ENCODE peak calls at places on chromosomes 2 and 18, in nine cellular contexts. S is AG04450, A is GM23248, M is pancreas, E is H9, N is dorsolateral prefrontal cortex, O is HepG2, C is mesendoderm, H is stomach. T is an unnamed sample.

GRCh38 chr2:44273596-44273995 is 1.7 kb upstream of the SLC3A1 start:
- DNase-seq in S (no peak), H (no peak), E (no peak), C (no peak), A (peak), M (no peak), N (no peak), O (no peak), T (no peak)

GRCh38 chr2:145407-145806 is 99.1 kb upstream of the FAM110C start:
- DNase-seq in E (no peak), S (no peak), A (no peak), O (no peak), M (no peak), N (no peak), H (no peak), C (no peak), T (no peak)

GRCh38 chr2:136375017-136375901 is 257.3 kb upstream of the CXCR4 start:
- DNase-seq in M (no peak), C (no peak), N (no peak), S (no peak), A (no peak), E (peak), H (no peak), O (no peak), T (no peak)

GRCh38 chr18:44341759-44342158 is 338.9 kb upstream of the SETBP1 start:
- DNase-seq in H (no peak), S (no peak), C (peak), O (no peak), A (peak), N (no peak), M (no peak), E (no peak), T (no peak)

GRCh38 chr2:241931084-241931975 is 61.8 kb downstream of the RTP5 start:
- DNase-seq in E (peak), H (peak), M (peak), S (no peak), O (no peak), C (no peak), N (no peak), A (no peak), T (no peak)

GRCh38 chr18:74060511-74061028 is 87.1 kb downstream of the FBXO15 start:
- DNase-seq in O (no peak), H (no peak), A (no peak), C (no peak), N (no peak), E (no peak), M (no peak), S (no peak), T (no peak)

GRCh38 chr18:44741070-44741469 is 60.4 kb downstream of the SETBP1 start:
- DNase-seq in C (no peak), M (no peak), A (no peak), E (no peak), O (no peak), H (no peak), S (no peak), N (no peak), T (no peak)

GRCh38 chr2:69933839-69934613 is 19.1 kb downstream of the MXD1 start:
- DNase-seq in M (no peak), C (no peak), H (no peak), A (peak), E (no peak), S (peak), O (peak), N (no peak), T (no peak)

GRCh38 chr2:161943012-161943411 is 131.0 kb downstream of the DPP4 start:
- DNase-seq in N (no peak), S (no peak), H (no peak), M (no peak), O (no peak), A (peak), E (no peak), C (no peak), T (no peak)

GRCh38 chr2:212441141-212441540 is 97.5 kb downstream of the ERBB4 start:
- DNase-seq in N (no peak), M (no peak), S (no peak), C (peak), O (no peak), H (no peak), E (no peak), A (no peak), T (no peak)

GRCh38 chr2:234292205-234292954 is 204.5 kb downstream of the ARL4C start:
- DNase-seq in A (no peak), S (no peak), O (no peak), H (no peak), M (no peak), E (no peak), C (peak), N (no peak), T (peak)

GRCh38 chr2:86000131-86000937 is 105.4 kb downstream of the POLR1A start:
- DNase-seq in H (no peak), A (peak), S (no peak), O (no peak), C (no peak), M (no peak), N (no peak), E (peak), T (no peak)

GRCh38 chr18:74139888-74140287 is 7.7 kb downstream of the FBXO15 start:
- DNase-seq in E (no peak), M (no peak), N (no peak), C (no peak), O (no peak), H (no peak), A (peak), S (no peak), T (no peak)

GRCh38 chr18:45935591-45936335 is 31.4 kb downstream of the EPG5 start:
- DNase-seq in N (no peak), H (no peak), S (peak), O (peak), C (peak), A (peak), M (no peak), E (no peak), T (no peak)

GRCh38 chr2:181300600-181301291 is 156.4 kb upstream of the ITGA4 start:
- DNase-seq in N (no peak), O (no peak), E (no peak), M (no peak), A (no peak), C (no peak), S (no peak), H (no peak), T (no peak)

GRCh38 chr2:236908456-236909388 is 177.0 kb upstream of the COPS8 start:
- DNase-seq in N (no peak), C (no peak), H (no peak), A (no peak), O (no peak), M (no peak), S (no peak), E (no peak), T (no peak)

GRCh38 chr18:35926884-35927283 is 45.6 kb upstream of the RMP24 start:
- DNase-seq in N (no peak), M (no peak), H (no peak), E (no peak), A (no peak), S (no peak), C (no peak), O (no peak), T (no peak)

GRCh38 chr2:58182527-58182926 is 58.6 kb downstream of the FANCL start:
- DNase-seq in O (no peak), A (peak), H (no peak), M (no peak), E (no peak), S (no peak), N (no peak), C (no peak), T (no peak)

GRCh38 chr2:88190808-88191721 is 20.9 kb downstream of the THNSL2 start:
- DNase-seq in M (no peak), O (peak), N (no peak), H (no peak), A (peak), C (peak), E (peak), S (no peak), T (peak)

GRCh38 chr18:12333650-12334279 is 25.7 kb downstream of the TUBB6 start:
- DNase-seq in A (peak), H (no peak), S (no peak), O (no peak), E (no peak), N (no peak), C (no peak), M (no peak), T (no peak)

GRCh38 chr2:237291138-237291792 is 122.7 kb downstream of the COL6A3 start:
- DNase-seq in M (peak), C (peak), E (no peak), N (peak), A (peak), S (peak), O (peak), H (peak), T (no peak)

GRCh38 chr2:1591461-1591770 is 152.9 kb downstream of the PXDN start:
- DNase-seq in N (no peak), A (no peak), E (peak), O (no peak), H (no peak), S (no peak), M (no peak), C (no peak), T (no peak)
- H3K27ac ChIP-seq in N (no peak), A (no peak), E (no peak), O (no peak), H (no peak), S (no peak), M (no peak), C (no peak), T (no peak)

DNA sequence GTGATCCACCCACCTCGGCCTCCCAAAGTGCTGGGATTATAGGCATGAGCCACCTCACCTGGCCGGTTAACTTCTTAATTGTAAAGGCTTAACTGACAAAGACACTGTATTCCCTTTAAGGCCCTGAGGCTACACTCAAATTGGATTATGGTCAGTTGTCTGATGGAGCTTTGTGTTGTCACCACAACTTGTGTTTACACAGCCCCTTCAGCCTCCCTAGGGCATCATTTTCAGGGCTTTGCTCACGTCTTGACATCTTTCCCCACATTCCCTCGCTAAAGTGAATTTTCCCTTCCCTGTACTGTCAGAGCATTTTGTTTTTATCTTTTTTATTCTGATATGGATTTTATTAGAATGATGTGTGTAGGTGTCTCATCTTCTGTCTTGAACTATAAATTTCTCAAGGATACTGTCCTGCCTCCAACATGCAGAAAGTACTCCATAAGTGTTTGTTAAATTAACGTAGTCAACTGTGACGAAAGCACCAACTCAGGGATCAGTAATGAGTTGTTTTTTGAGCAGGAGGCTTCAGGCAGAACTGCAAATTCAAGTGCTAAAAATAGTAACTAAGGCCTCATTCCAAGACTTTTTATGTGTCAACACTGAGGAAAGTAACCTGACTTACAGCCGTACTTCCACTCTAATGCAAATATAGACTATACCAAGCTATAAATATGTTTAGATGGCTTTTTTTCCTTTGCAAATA is 77.1 kb upstream of the NARS1 start:
- DNase-seq in E (no peak), A (peak), M (no peak), O (no peak), H (no peak), C (peak), S (peak), N (no peak), T (no peak)
- H3K27ac ChIP-seq in E (no peak), A (peak), M (no peak), O (no peak), H (peak), C (no peak), S (peak), N (no peak), T (no peak)

GRCh38 chr2:240429341-240429871 is 6.1 kb upstream of the GPC1 start:
- DNase-seq in C (no peak), E (peak), A (no peak), O (no peak), H (peak), N (no peak), M (peak), S (no peak), T (no peak)
- H3K27ac ChIP-seq in C (no peak), E (no peak), A (no peak), O (no peak), H (no peak), N (no peak), M (no peak), S (no peak), T (no peak)

GRCh38 chr2:9234680-9235387 is 28.2 kb downstream of the ASAP2 start:
- DNase-seq in A (peak), M (no peak), O (peak), N (no peak), E (no peak), S (peak), H (peak), C (peak), T (no peak)
- H3K27ac ChIP-seq in A (peak), M (peak), O (peak), N (peak), E (no peak), S (peak), H (peak), C (peak), T (no peak)

GRCh38 chr2:42921721-42922120 is 129.3 kb upstream of the HAAO start:
- DNase-seq in E (no peak), H (no peak), S (no peak), A (peak), C (no peak), N (no peak), O (no peak), M (no peak), T (no peak)
- H3K27ac ChIP-seq in E (no peak), H (no peak), S (no peak), A (peak), C (no peak), N (no peak), O (no peak), M (no peak), T (no peak)

GRCh38 chr2:105800953-105801635 is 56.4 kb downstream of the NCK2 start:
- DNase-seq in S (no peak), N (no peak), C (no peak), A (no peak), M (no peak), H (no peak), E (no peak), O (peak), T (no peak)
- H3K27ac ChIP-seq in S (no peak), N (no peak), C (no peak), A (no peak), M (no peak), H (peak), E (no peak), O (no peak), T (peak)

GRCh38 chr2:199804831-199805230 is 46.2 kb downstream of the FTCDNL1 start:
- DNase-seq in H (no peak), M (no peak), E (peak), N (no peak), A (no peak), S (no peak), O (no peak), C (peak), T (no peak)

GRCh38 chr2:199798004-199798403 is 53.0 kb downstream of the FTCDNL1 start:
- DNase-seq in N (no peak), A (no peak), E (no peak), M (no peak), S (no peak), O (no peak), H (no peak), C (no peak), T (no peak)

GRCh38 chr2:199797431-199797830 is 53.6 kb downstream of the FTCDNL1 start:
- DNase-seq in M (no peak), C (no peak), E (no peak), N (no peak), H (no peak), S (no peak), O (no peak), A (no peak), T (no peak)

GRCh38 chr2:199798881-199799580 is 52.0 kb downstream of the FTCDNL1 start:
- DNase-seq in C (peak), S (no peak), N (peak), H (no peak), A (peak), O (no peak), E (no peak), M (no peak), T (no peak)
- H3K27ac ChIP-seq in C (no peak), S (no peak), N (peak), H (no peak), A (no peak), O (no peak), E (no peak), M (no peak), T (no peak)

GRCh38 chr2:96502891-96503636 is 2.1 kb downstream of the NEURL3 start:
- DNase-seq in H (no peak), E (no peak), C (no peak), S (no peak), O (no peak), M (peak), N (no peak), A (no peak), T (no peak)
- H3K27ac ChIP-seq in H (no peak), E (no peak), C (no peak), S (no peak), O (no peak), M (peak), N (no peak), A (no peak), T (no peak)

T was measured in CD4-positive, CD25-positive, alpha-beta regulatory T cell.